ENCODE peak calls at places on chromosomes 4 and X, in eight cellular contexts. E is dorsolateral prefrontal cortex; B is keratinocyte; K is A549; W is heart left ventricle; Z is stomach; N is CD8-positive, alpha-beta memory T cell; S is left lung. F is an unnamed sample.
A peak's percentile ranks its signal among the peaks of the same experiment; 100 is the strongest.

GRCh38 chr4:11805837-11806236 is 377.1 kb upstream of the HS3ST1 start:
- DNase-seq in E (no peak), B (no peak), K (peak; percentile 20), W (no peak), Z (no peak), N (no peak), S (no peak), F (no peak)

GRCh38 chr4:185874516-185875230 is 62.7 kb upstream of the SORBS2 start:
- DNase-seq in E (no peak), B (no peak), K (peak; percentile 21), W (no peak), Z (no peak), N (no peak), S (no peak), F (no peak)

GRCh38 chrX:49174723-49175122 is 3.0 kb downstream of the PLP2 start:
- DNase-seq in E (no peak), B (no peak), K (peak; percentile 38), W (no peak), Z (no peak), N (no peak), S (no peak), F (no peak)

GRCh38 chrX:69361286-69361926 is 142.7 kb upstream of the NALF2 start:
- DNase-seq in E (no peak), B (no peak), K (peak; percentile 0), W (no peak), Z (no peak), N (no peak), S (no peak), F (no peak)

GRCh38 chrX:134244043-134244442 is 7.1 kb downstream of the CCDC160 start:
- DNase-seq in E (no peak), B (no peak), K (no peak), W (no peak), Z (no peak), N (no peak), S (no peak), F (no peak)

GRCh38 chr4:119626420-119626819 is 2.2 kb downstream of the PDE5A start:
- DNase-seq in E (no peak), B (no peak), K (no peak), W (no peak), Z (no peak), N (no peak), S (no peak), F (no peak)

GRCh38 chr4:169439244-169439643 is 168.5 kb upstream of the SH3RF1 start:
- DNase-seq in E (no peak), B (no peak), K (no peak), W (no peak), Z (no peak), N (no peak), S (no peak), F (no peak)

GRCh38 chr4:126071346-126072333 is 756.9 kb downstream of the FAT4 start:
- DNase-seq in E (no peak), B (no peak), K (no peak), W (no peak), Z (peak; percentile 54), N (no peak), S (peak; percentile 35), F (no peak)

GRCh38 chr4:187501731-187502130 is 493.8 kb upstream of the ZFP42 start:
- DNase-seq in E (no peak), B (no peak), K (no peak), W (no peak), Z (no peak), N (no peak), S (no peak), F (no peak)

GRCh38 chrX:119684916-119685224 is 8.1 kb downstream of the SEPTIN6 start:
- DNase-seq in E (no peak), B (no peak), K (no peak), W (no peak), Z (no peak), N (no peak), S (no peak), F (no peak)

GRCh38 chrX:51876441-51876840 is 17.0 kb upstream of the MAGED1 start:
- DNase-seq in E (no peak), B (no peak), K (no peak), W (no peak), Z (no peak), N (no peak), S (no peak), F (no peak)

GRCh38 chrX:110992611-110993010 is 103.4 kb upstream of the PAK3 start:
- DNase-seq in E (no peak), B (no peak), K (peak; percentile 21), W (no peak), Z (peak; percentile 31), N (peak; percentile 49), S (no peak), F (no peak)

GRCh38 chr4:75745192-75745591 is 20.8 kb downstream of the USO1 start:
- DNase-seq in E (no peak), B (peak; percentile 15), K (peak; percentile 18), W (no peak), Z (no peak), N (no peak), S (no peak), F (no peak)

GRCh38 chrX:106631615-106632014 is 19.8 kb downstream of the RADX start:
- DNase-seq in E (no peak), B (no peak), K (no peak), W (no peak), Z (no peak), N (no peak), S (no peak), F (no peak)

GRCh38 chr4:108135549-108136209 is 33.1 kb downstream of the LEF1 start:
- DNase-seq in E (no peak), B (no peak), K (no peak), W (no peak), Z (no peak), N (no peak), S (no peak), F (no peak)

GRCh38 chr4:37461801-37462200 is 217.3 kb downstream of the NWD2 start:
- DNase-seq in E (no peak), B (no peak), K (no peak), W (no peak), Z (no peak), N (no peak), S (no peak), F (no peak)

GRCh38 chr4:114019276-114019971 is 40.0 kb upstream of the ARSJ start:
- DNase-seq in E (no peak), B (no peak), K (no peak), W (no peak), Z (no peak), N (no peak), S (no peak), F (no peak)

GRCh38 chrX:57232658-57233360 is 53.7 kb upstream of the FAAH2 start:
- DNase-seq in E (no peak), B (no peak), K (no peak), W (no peak), Z (no peak), N (no peak), S (no peak), F (no peak)

GRCh38 chr4:37615720-37616063 is 70.5 kb downstream of the RELL1 start:
- DNase-seq in E (no peak), B (no peak), K (no peak), W (no peak), Z (no peak), N (no peak), S (no peak), F (no peak)

GRCh38 chr4:164888096-164888495 is 11.1 kb downstream of the APELA start:
- DNase-seq in E (no peak), B (no peak), K (no peak), W (no peak), Z (no peak), N (no peak), S (no peak), F (no peak)

GRCh38 chrX:10769165-10769564 is 148.8 kb upstream of the MID1 start:
- DNase-seq in E (no peak), B (no peak), K (peak; percentile 46), W (no peak), Z (no peak), N (no peak), S (no peak), F (no peak)
- H3K4me3 ChIP-seq in E (no peak overlapping the region), B (no peak overlapping the region), K (no peak overlapping the region), W (no peak overlapping the region), Z (no peak overlapping the region), N (no peak overlapping the region), S (no peak overlapping the region), F (no peak overlapping the region)

GRCh38 chrX:28498658-28499057 is 88.6 kb upstream of the IL1RAPL1 start:
- DNase-seq in E (no peak), B (peak; percentile 11), K (no peak), W (no peak), Z (no peak), N (no peak), S (no peak), F (no peak)
- H3K27ac ChIP-seq in E (no peak overlapping the region), B (no peak overlapping the region), K (no peak overlapping the region), W (no peak overlapping the region), Z (no peak overlapping the region), N (no peak overlapping the region), S (no peak overlapping the region), F (no peak overlapping the region)

GRCh38 chr4:84878541-84878940 is 87.9 kb downstream of the WDFY3 start:
- DNase-seq in E (no peak), B (no peak), K (no peak), W (no peak), Z (no peak), N (no peak), S (no peak), F (no peak)
- H3K4me3 ChIP-seq in E (no peak overlapping the region), B (no peak overlapping the region), K (no peak overlapping the region), W (no peak overlapping the region), Z (no peak overlapping the region), N (no peak overlapping the region), S (no peak overlapping the region), F (no peak overlapping the region)

DNA sequence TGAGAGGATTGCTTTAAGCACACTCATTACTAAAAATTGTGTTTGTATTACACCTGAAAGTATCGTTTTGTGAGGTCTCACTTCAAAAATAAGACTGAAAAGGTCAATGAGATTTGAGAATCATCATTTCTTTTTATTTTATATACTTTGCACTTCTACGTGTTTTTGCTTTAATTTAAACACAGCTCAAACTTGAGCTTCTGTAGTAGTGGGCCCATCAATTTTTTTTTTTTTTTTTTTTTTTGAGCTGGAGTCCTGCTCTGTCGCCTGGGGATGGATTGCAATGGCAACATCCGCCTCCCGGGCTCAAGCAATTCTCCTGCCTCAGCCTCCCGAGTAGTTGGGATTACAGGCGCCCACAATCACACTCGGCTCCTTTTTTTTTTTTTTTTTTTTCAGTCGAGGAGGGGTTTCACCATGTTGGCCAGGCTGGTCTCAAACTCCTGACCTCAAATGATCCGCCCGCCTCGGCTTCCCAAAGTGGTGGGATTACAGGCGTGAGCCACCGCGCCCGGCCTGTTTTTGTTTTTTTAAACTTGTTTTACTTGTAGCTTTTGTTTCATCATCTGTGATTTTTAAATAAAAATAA is 1.5 kb downstream of the GSTCD start:
- DNase-seq in E (no peak), B (no peak), K (no peak), W (no peak), Z (no peak), N (no peak), S (no peak), F (no peak)
- H3K27ac ChIP-seq in E (no peak overlapping the region), B (peak overlapping the region; percentile 92), K (no peak overlapping the region), W (no peak overlapping the region), Z (no peak overlapping the region), N (no peak overlapping the region), S (no peak overlapping the region), F (no peak overlapping the region)

F was measured in tibial artery.